ENCODE peak calls at places on chromosomes 12 and 14, in nine cellular contexts. C is cardiac muscle cell; L is GM04503; P is aorta; T is stimulated activated CD4-positive, alpha-beta T cell treated with anti-CD3 and anti-CD28 coated beads, Interleukin-2, amount 100 ng/mL, for 48 hours; B is NCI-H1694 treated with DMSO at 0.1 percent for 48 hours; O is NCI-H2081; Y is gastrocnemius medialis; G is EL. E is an unnamed sample.

GRCh38 chr12:14961466-14962155 is at the start of gene ARHGDIB:
- DNase-seq in C (no peak), L (no peak), P (no peak), T (no peak), B (no peak), O (no peak), Y (peak; percentile 25), G (peak; percentile 47), E (peak; percentile 34)

GRCh38 chr14:51783765-51784164 is 76.6 kb upstream of the GNG2 start:
- DNase-seq in C (no peak), L (peak; percentile 46), P (no peak), T (no peak), B (no peak), O (no peak), Y (no peak), G (peak; percentile 73), E (peak; percentile 69)

GRCh38 chr14:83467811-83468210 is 1934.2 kb upstream of the SEL1L start:
- DNase-seq in C (no peak), L (no peak), P (no peak), T (no peak), B (no peak), O (no peak), Y (no peak), G (peak; percentile 31), E (peak; percentile 58)

GRCh38 chr12:56840922-56841321 is 77.8 kb downstream of the HSD17B6 start:
- DNase-seq in C (no peak), L (no peak), P (no peak), T (no peak), B (no peak), O (no peak), Y (no peak), G (peak; percentile 11), E (peak; percentile 57)

GRCh38 chr12:58804749-58805148 is 115.6 kb downstream of the LRIG3 start:
- DNase-seq in C (no peak), L (no peak), P (no peak), T (no peak), B (no peak), O (peak; percentile 11), Y (no peak), G (no peak), E (no peak)

GRCh38 chr12:106669216-106669615 is 86.4 kb downstream of the RFX4 start:
- DNase-seq in C (no peak), L (no peak), P (no peak), T (no peak), B (no peak), O (no peak), Y (no peak), G (no peak), E (no peak)

GRCh38 chr12:116592731-116593130 is 33.5 kb downstream of the MAP1LC3B2 start:
- DNase-seq in C (no peak), L (no peak), P (no peak), T (no peak), B (no peak), O (no peak), Y (peak; percentile 17), G (no peak), E (no peak)

GRCh38 chr12:49796155-49796554 is 32.1 kb downstream of the NCKAP5L start:
- DNase-seq in C (no peak), L (no peak), P (peak; percentile 70), T (no peak), B (no peak), O (no peak), Y (no peak), G (no peak), E (no peak)

GRCh38 chr12:53097564-53098353 is at the start of gene IGFBP6:
- DNase-seq in C (peak; percentile 69), L (no peak), P (peak; percentile 91), T (peak; percentile 56), B (peak; percentile 11), O (peak; percentile 71), Y (peak; percentile 53), G (peak; percentile 70), E (peak; percentile 18)

GRCh38 chr12:96172981-96173380 is 21.2 kb upstream of the ELK3 start:
- DNase-seq in C (no peak), L (no peak), P (no peak), T (no peak), B (no peak), O (no peak), Y (no peak), G (no peak), E (no peak)

GRCh38 chr12:1803736-1804135 is 16.6 kb upstream of the LRTM2 start:
- DNase-seq in C (no peak), L (no peak), P (peak; percentile 34), T (no peak), B (no peak), O (no peak), Y (no peak), G (no peak), E (no peak)

GRCh38 chr14:22822619-22823551 is 6.8 kb upstream of the MRPL52 start:
- DNase-seq in C (peak; percentile 90), L (peak; percentile 53), P (peak; percentile 94), T (peak; percentile 64), B (peak; percentile 75), O (no peak), Y (peak; percentile 45), G (peak; percentile 93), E (peak; percentile 94)

GRCh38 chr12:84484796-84485195 is 427.8 kb downstream of the SLC6A15 start:
- DNase-seq in C (no peak), L (no peak), P (no peak), T (no peak), B (no peak), O (no peak), Y (no peak), G (no peak), E (no peak)

GRCh38 chr14:90715993-90716392 is 100.2 kb downstream of the TTC7B start:
- DNase-seq in C (no peak), L (no peak), P (no peak), T (no peak), B (no peak), O (no peak), Y (no peak), G (no peak), E (no peak)

GRCh38 chr14:90381011-90381790 is 15.6 kb upstream of the CALM1 start:
- DNase-seq in C (peak; percentile 41), L (peak; percentile 27), P (no peak), T (no peak), B (peak; percentile 30), O (peak; percentile 40), Y (peak; percentile 88), G (no peak), E (peak; percentile 39)

GRCh38 chr14:104213301-104214034 is 75.1 kb downstream of the KIF26A start:
- DNase-seq in C (no peak), L (no peak), P (peak; percentile 58), T (no peak), B (no peak), O (no peak), Y (no peak), G (no peak), E (no peak)

GRCh38 chr12:101859664-101860607 is 17.4 kb upstream of the DRAM1 start:
- DNase-seq in C (no peak), L (no peak), P (no peak), T (no peak), B (no peak), O (no peak), Y (no peak), G (peak; percentile 77), E (peak; percentile 83)

GRCh38 chr12:21823581-21823980 is 49.1 kb upstream of the KCNJ8 start:
- DNase-seq in C (no peak), L (no peak), P (peak; percentile 87), T (no peak), B (no peak), O (no peak), Y (peak; percentile 79), G (no peak), E (no peak)

GRCh38 chr12:22121224-22121623 is 75.2 kb downstream of the CMAS start:
- DNase-seq in C (no peak), L (no peak), P (no peak), T (peak; percentile 37), B (no peak), O (no peak), Y (no peak), G (no peak), E (no peak)

GRCh38 chr14:50784683-50785505 is 46.1 kb downstream of the NIN start:
- DNase-seq in C (no peak), L (no peak), P (no peak), T (no peak), B (no peak), O (no peak), Y (no peak), G (no peak), E (no peak)

GRCh38 chr12:21756699-21757098 is 17.8 kb downstream of the KCNJ8 start:
- DNase-seq in C (no peak), L (no peak), P (no peak), T (no peak), B (no peak), O (no peak), Y (no peak), G (no peak), E (no peak)

GRCh38 chr12:1297206-1297605 is 297.2 kb downstream of the FBXL14 start:
- DNase-seq in C (no peak), L (peak; percentile 71), P (no peak), T (no peak), B (no peak), O (no peak), Y (no peak), G (peak; percentile 65), E (peak; percentile 22)